ENCODE peak calls at places on chromosome 14, in six cellular contexts. B is activated naive CD8-positive, alpha-beta T cell treated with anti-CD3 and anti-CD28 coated beads, Interleukin-2, amount 50 U/mL, for 24 hours; T is dermis microvascular lymphatic vessel endothelial cell; Z is neural crest cell; G is COR-L47; K is fibroblast of the aortic adventitia. E is an unnamed sample.
A peak's percentile ranks its signal among the peaks of the same experiment; 100 is the strongest.

GRCh38 chr14:92473261-92473946 is 40.2 kb upstream of the RIN3 start:
- DNase-seq in B (no peak), T (no peak), Z (no peak), G (no peak), K (peak; percentile 37), E (no peak)

GRCh38 chr14:28681681-28682080 is 84.9 kb upstream of the FOXG1 start:
- DNase-seq in B (no peak), T (no peak), Z (no peak), G (no peak), K (no peak), E (peak; percentile 56)

GRCh38 chr14:73277376-73277775 is 40.1 kb downstream of the PAPLN start:
- DNase-seq in B (no peak), T (no peak), Z (no peak), G (no peak), K (no peak), E (no peak)

GRCh38 chr14:22112004-22112403 is 438.4 kb upstream of the OR4E1 start:
- DNase-seq in B (peak; percentile 41), T (peak; percentile 5), Z (peak; percentile 51), G (no peak), K (no peak), E (peak; percentile 63)

GRCh38 chr14:94659953-94660946 is 48.1 kb downstream of the SERPINA3 start:
- DNase-seq in B (no peak), T (no peak), Z (no peak), G (no peak), K (no peak), E (no peak)

GRCh38 chr14:80944861-80945617 is 3.5 kb upstream of the CEP128 start:
- DNase-seq in B (no peak), T (no peak), Z (no peak), G (no peak), K (no peak), E (no peak)

GRCh38 chr14:51473808-51474207 is 177.9 kb upstream of the FRMD6 start:
- DNase-seq in B (no peak), T (no peak), Z (no peak), G (no peak), K (peak; percentile 31), E (no peak)

GRCh38 chr14:22319526-22320352 is 269.3 kb downstream of the DAD1 start:
- DNase-seq in B (no peak), T (peak; percentile 46), Z (peak; percentile 39), G (peak; percentile 52), K (peak; percentile 73), E (peak; percentile 40)

GRCh38 chr14:21048638-21049037 is 6.5 kb downstream of the RNASE7 start:
- DNase-seq in B (no peak), T (no peak), Z (no peak), G (no peak), K (peak; percentile 59), E (no peak)

GRCh38 chr14:37587881-37588666 is 7.0 kb downstream of the FOXA1 start:
- DNase-seq in B (no peak), T (no peak), Z (no peak), G (peak; percentile 56), K (no peak), E (peak; percentile 76)

GRCh38 chr14:88196925-88197324 is 126.1 kb downstream of the KCNK10 start:
- DNase-seq in B (no peak), T (no peak), Z (no peak), G (no peak), K (no peak), E (no peak)

GRCh38 chr14:69854598-69854997 is 24.6 kb upstream of the SMOC1 start:
- DNase-seq in B (no peak), T (no peak), Z (no peak), G (no peak), K (no peak), E (no peak)

GRCh38 chr14:20808084-20808483 is 5.4 kb upstream of the RNASE1 start:
- DNase-seq in B (no peak), T (no peak), Z (no peak), G (no peak), K (no peak), E (no peak)

GRCh38 chr14:99190696-99191662 is 81.0 kb downstream of the BCL11B start:
- DNase-seq in B (no peak), T (no peak), Z (no peak), G (no peak), K (no peak), E (no peak)

GRCh38 chr14:93533864-93534263 is 103.1 kb downstream of the UNC79 start:
- DNase-seq in B (no peak), T (no peak), Z (no peak), G (no peak), K (no peak), E (no peak)

GRCh38 chr14:105445901-105446845 is 26.5 kb downstream of the MTA1 start:
- DNase-seq in B (no peak), T (no peak), Z (no peak), G (no peak), K (no peak), E (no peak)